ENCODE peak calls at places on chromosomes 4 and X, in four cellular contexts. R is fibroblast of lung, U is HCT116, Y is right cardiac atrium. I is an unnamed sample.

GRCh38 chrX:30779453-30780030 is 109.5 kb downstream of the TAB3 start:
- DNase-seq in Y (peak; percentile 24), U (no peak), R (no peak), I (no peak)

GRCh38 chrX:111585337-111585736 is 73.9 kb downstream of the SERTM2 start:
- DNase-seq in Y (no peak), R (no peak), U (no peak), I (no peak)

GRCh38 chr4:183443609-183444148 is 757 bp upstream of the CDKN2AIP start:
- DNase-seq in U (no peak), Y (no peak), R (no peak), I (no peak)

GRCh38 chr4:4866124-4866832 is 6.8 kb downstream of the MSX1 start:
- DNase-seq in R (no peak), U (no peak), Y (no peak), I (no peak)

GRCh38 chr4:119598521-119598920 is 30.1 kb downstream of the PDE5A start:
- DNase-seq in R (no peak), U (no peak), Y (no peak), I (no peak)

GRCh38 chrX:63754860-63755579 is 30.0 kb downstream of the ARHGEF9 start:
- DNase-seq in R (peak; percentile 94), U (peak; percentile 76), Y (peak; percentile 96), I (peak; percentile 92)

GRCh38 chrX:115233497-115234219 is at the start of gene LRCH2:
- DNase-seq in U (no peak), R (no peak), Y (peak; percentile 77), I (peak; percentile 22)

GRCh38 chr4:75434105-75434504 is 80.1 kb downstream of the RCHY1 start:
- DNase-seq in Y (no peak), U (no peak), R (no peak), I (no peak)

GRCh38 chr4:70613893-70614572 is 14.5 kb upstream of the ENAM start:
- DNase-seq in Y (no peak), R (peak; percentile 41), U (no peak), I (no peak)

GRCh38 chr4:3656441-3657376 is 109.5 kb upstream of the ADRA2C start:
- DNase-seq in U (no peak), Y (peak; percentile 38), R (no peak), I (no peak)

GRCh38 chr4:6523251-6523650 is 50.8 kb upstream of the PPP2R2C start:
- DNase-seq in R (no peak), U (no peak), Y (no peak), I (no peak)

GRCh38 chrX:48560056-48560455 is 14.2 kb upstream of the RBM3 start:
- DNase-seq in U (no peak), Y (no peak), R (no peak), I (no peak)
- H3K27ac ChIP-seq in U (no peak overlapping the region), Y (no peak overlapping the region), R (no peak overlapping the region), I (no peak overlapping the region)

GRCh38 chrX:130055103-130055502 is 55.2 kb downstream of the ELF4 start:
- DNase-seq in U (no peak), Y (peak; percentile 65), R (peak; percentile 55), I (no peak)

GRCh38 chrX:130057209-130057608 is 53.1 kb downstream of the ELF4 start:
- DNase-seq in Y (no peak), U (no peak), R (no peak), I (no peak)

GRCh38 chrX:130058667-130059066 is 51.6 kb downstream of the ELF4 start:
- DNase-seq in Y (no peak), R (no peak), U (no peak), I (no peak)

GRCh38 chrX:130053236-130053635 is 57.1 kb downstream of the ELF4 start:
- DNase-seq in U (no peak), R (no peak), Y (no peak), I (no peak)

GRCh38 chrX:130055899-130056298 is 54.4 kb downstream of the ELF4 start:
- DNase-seq in Y (no peak), R (no peak), U (no peak), I (no peak)
- H3K27me3 ChIP-seq in Y (no peaks in the 10 kb centered on the region), R (no peaks in the 10 kb centered on the region), U (no peaks in the 10 kb centered on the region), I (no peaks in the 10 kb centered on the region)

DNA sequence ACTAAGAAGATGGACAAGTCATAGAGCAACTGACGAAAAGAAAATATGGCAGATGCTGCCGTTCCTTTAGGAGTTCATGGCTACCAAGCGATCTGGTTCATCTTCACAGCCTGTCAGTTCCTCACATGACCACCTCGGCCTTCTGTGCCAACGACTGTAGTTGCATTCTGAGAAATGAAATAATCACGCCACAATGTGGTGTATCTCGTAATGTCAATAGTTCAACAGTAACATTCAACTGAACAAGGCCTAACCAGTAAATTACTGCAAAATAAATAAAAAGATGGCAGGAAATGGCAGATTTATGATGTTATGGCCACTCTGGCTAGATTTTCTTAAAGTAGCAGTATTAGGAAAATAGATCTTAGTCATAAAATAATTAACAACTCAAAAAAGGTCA is 4.4 kb downstream of the GPRIN3 start:
- DNase-seq in U (no peak), Y (no peak), R (no peak), I (peak; percentile 58)
- H3K4me1 ChIP-seq in U (no peaks in the 10 kb centered on the region), Y (no peaks in the 10 kb centered on the region), R (no peaks in the 10 kb centered on the region), I (peaks cover 24% of the 10 kb centered on the region)

GRCh38 chrX:40581333-40581910 is 652 bp downstream of the ATP6AP2 start:
- DNase-seq in U (no peak), Y (no peak), R (peak; percentile 11), I (no peak)

GRCh38 chrX:40578039-40578438 is 2.7 kb upstream of the ATP6AP2 start:
- DNase-seq in R (no peak), U (no peak), Y (no peak), I (no peak)

GRCh38 chrX:40580537-40581332 is at the start of gene ATP6AP2:
- DNase-seq in U (peak; percentile 86), Y (peak; percentile 96), R (peak; percentile 91), I (peak; percentile 94)

GRCh38 chrX:40579139-40579538 is 1.6 kb upstream of the ATP6AP2 start:
- DNase-seq in Y (no peak), R (no peak), U (no peak), I (no peak)

GRCh38 chrX:40579880-40580536 is 762 bp upstream of the ATP6AP2 start:
- DNase-seq in Y (no peak), R (no peak), U (no peak), I (no peak)
- H3K27ac ChIP-seq in Y (peak overlapping the region; percentile 68), R (peak overlapping the region; percentile 76), U (peak overlapping the region; percentile 43), I (peak overlapping the region; percentile 90)

I was measured in heart left ventricle.